ENCODE peak calls at places on chromosomes 3 and 15, in six cellular contexts. M is NCI-H1092 treated with DMSO at 0.1 percent for 48 hours, K is HuH-7, D is HuH-7.5, O is nucleus accumbens, I is GF-D8. U is an unnamed sample.

GRCh38 chr3:58441514-58442450 is 8.2 kb upstream of the PDHB start:
- DNase-seq in I (no peak), D (no peak), M (no peak), K (no peak), O (no peak), U (no peak)

GRCh38 chr3:71186816-71187215 is 396.7 kb downstream of the FOXP1 start:
- DNase-seq in M (no peak), K (no peak), I (no peak), D (no peak), O (no peak), U (no peak)

GRCh38 chr3:41710646-41711388 is 251.1 kb downstream of the ULK4 start:
- DNase-seq in K (no peak), I (no peak), D (no peak), M (no peak), O (no peak), U (no peak)

GRCh38 chr3:50245251-50245745 is 9.3 kb downstream of the GNAI2 start:
- DNase-seq in I (no peak), O (no peak), M (no peak), K (no peak), D (no peak), U (no peak)

GRCh38 chr3:190586631-190587000 is 72.7 kb downstream of the IL1RAP start:
- DNase-seq in K (no peak), M (no peak), O (no peak), I (no peak), D (no peak), U (no peak)

GRCh38 chr15:55587321-55588069 is 650 bp downstream of the PYGO1 start:
- DNase-seq in O (no peak), M (peak), D (no peak), K (peak), I (no peak), U (peak)

GRCh38 chr3:172181936-172182708 is 142.7 kb downstream of the FNDC3B start:
- DNase-seq in M (no peak), K (no peak), D (no peak), I (no peak), O (no peak), U (no peak)

GRCh38 chr3:71069797-71070196 is 513.7 kb downstream of the FOXP1 start:
- DNase-seq in I (peak), D (no peak), O (peak), K (peak), M (no peak), U (peak)

GRCh38 chr15:99118258-99118632 is 13.4 kb downstream of the SYNM start:
- DNase-seq in K (no peak), I (no peak), D (no peak), M (no peak), O (no peak), U (no peak)

U was measured in NCI-H1105 treated with DMSO at 0.1 percent for 48 hours.